ENCODE peak calls at places on chromosomes 7 and 10, in four cellular contexts. One of them, this sample, is unnamed.

GRCh38 chr7:80466638-80467037 is 45.2 kb downstream of the GNAT3 start:
- DNase-seq in tibial nerve: no peak
- DNase-seq in stomach: no peak
- DNase-seq in uterus: no peak
- DNase-seq in this sample: no peak

GRCh38 chr7:33243319-33243881 is 114.0 kb downstream of the BBS9 start:
- DNase-seq in uterus: no peak
- DNase-seq in tibial nerve: no peak
- DNase-seq in stomach: no peak
- DNase-seq in this sample: no peak

GRCh38 chr10:62492012-62492869 is 118.1 kb downstream of the ZNF365 start:
- DNase-seq in tibial nerve: no peak
- DNase-seq in uterus: no peak
- DNase-seq in stomach: no peak
- DNase-seq in this sample: no peak

GRCh38 chr10:60140681-60141632 is 234.6 kb upstream of the CCDC6 start:
- DNase-seq in stomach: no peak
- DNase-seq in tibial nerve: no peak
- DNase-seq in uterus: peak
- DNase-seq in this sample: peak

GRCh38 chr10:73887038-73888015 is 13.0 kb upstream of the CAMK2G start:
- DNase-seq in stomach: peak
- DNase-seq in tibial nerve: peak
- DNase-seq in uterus: peak
- DNase-seq in this sample: peak

GRCh38 chr7:76303829-76304505 is 1.5 kb downstream of the HSPB1 start:
- DNase-seq in tibial nerve: no peak
- DNase-seq in stomach: no peak
- DNase-seq in uterus: no peak
- DNase-seq in this sample: no peak

GRCh38 chr7:112782498-112782897 is 7.7 kb downstream of the TMEM168 start:
- DNase-seq in tibial nerve: no peak
- DNase-seq in uterus: no peak
- DNase-seq in stomach: no peak
- DNase-seq in this sample: no peak

GRCh38 chr10:3295501-3296005 is 123.0 kb upstream of the PITRM1 start:
- DNase-seq in stomach: no peak
- DNase-seq in uterus: no peak
- DNase-seq in tibial nerve: no peak
- DNase-seq in this sample: no peak

GRCh38 chr7:15600298-15600697 is 38.5 kb upstream of the AGMO start:
- DNase-seq in stomach: no peak
- DNase-seq in tibial nerve: no peak
- DNase-seq in uterus: no peak
- DNase-seq in this sample: no peak

GRCh38 chr10:84026821-84027257 is 112.5 kb upstream of the GHITM start:
- DNase-seq in tibial nerve: no peak
- DNase-seq in stomach: no peak
- DNase-seq in uterus: no peak
- DNase-seq in this sample: no peak

GRCh38 chr7:42566981-42567510 is 330.0 kb upstream of the GLI3 start:
- DNase-seq in tibial nerve: no peak
- DNase-seq in stomach: no peak
- DNase-seq in uterus: no peak
- DNase-seq in this sample: no peak

GRCh38 chr7:98641646-98642489 is 24.8 kb downstream of the NPTX2 start:
- DNase-seq in tibial nerve: no peak
- DNase-seq in uterus: no peak
- DNase-seq in stomach: no peak
- DNase-seq in this sample: no peak

GRCh38 chr10:51905050-51905449 is 205.7 kb upstream of the CSTF2T start:
- DNase-seq in tibial nerve: no peak
- DNase-seq in uterus: no peak
- DNase-seq in stomach: no peak
- DNase-seq in this sample: no peak

GRCh38 chr7:75732764-75733630 is 5.7 kb downstream of the HIP1 start:
- DNase-seq in uterus: peak
- DNase-seq in stomach: no peak
- DNase-seq in tibial nerve: no peak
- DNase-seq in this sample: no peak

GRCh38 chr10:85858776-85859515 is 507.6 kb downstream of the GRID1 start:
- DNase-seq in tibial nerve: no peak
- DNase-seq in stomach: no peak
- DNase-seq in uterus: no peak
- DNase-seq in this sample: no peak

GRCh38 chr7:45435846-45436245 is 138.3 kb upstream of the ADCY1 start:
- DNase-seq in tibial nerve: no peak
- DNase-seq in uterus: no peak
- DNase-seq in stomach: no peak
- DNase-seq in this sample: no peak

GRCh38 chr10:9305018-9305655 is 1250.6 kb downstream of the GATA3 start:
- DNase-seq in stomach: no peak
- DNase-seq in tibial nerve: no peak
- DNase-seq in uterus: no peak
- DNase-seq in this sample: no peak

GRCh38 chr7:92131093-92131492 is 3.2 kb downstream of the CYP51A1 start:
- DNase-seq in tibial nerve: no peak
- DNase-seq in stomach: no peak
- DNase-seq in uterus: no peak
- DNase-seq in this sample: no peak

GRCh38 chr7:92134271-92135099 is at the start of gene CYP51A1:
- DNase-seq in uterus: peak
- DNase-seq in stomach: peak
- DNase-seq in tibial nerve: peak
- DNase-seq in this sample: peak

GRCh38 chr7:92133133-92133736 is 1.0 kb downstream of the CYP51A1 start:
- DNase-seq in uterus: no peak
- DNase-seq in stomach: no peak
- DNase-seq in tibial nerve: no peak
- DNase-seq in this sample: no peak

GRCh38 chr7:92133737-92134270 is 473 bp downstream of the CYP51A1 start:
- DNase-seq in stomach: peak
- DNase-seq in uterus: peak
- DNase-seq in tibial nerve: peak
- DNase-seq in this sample: peak

DNA sequence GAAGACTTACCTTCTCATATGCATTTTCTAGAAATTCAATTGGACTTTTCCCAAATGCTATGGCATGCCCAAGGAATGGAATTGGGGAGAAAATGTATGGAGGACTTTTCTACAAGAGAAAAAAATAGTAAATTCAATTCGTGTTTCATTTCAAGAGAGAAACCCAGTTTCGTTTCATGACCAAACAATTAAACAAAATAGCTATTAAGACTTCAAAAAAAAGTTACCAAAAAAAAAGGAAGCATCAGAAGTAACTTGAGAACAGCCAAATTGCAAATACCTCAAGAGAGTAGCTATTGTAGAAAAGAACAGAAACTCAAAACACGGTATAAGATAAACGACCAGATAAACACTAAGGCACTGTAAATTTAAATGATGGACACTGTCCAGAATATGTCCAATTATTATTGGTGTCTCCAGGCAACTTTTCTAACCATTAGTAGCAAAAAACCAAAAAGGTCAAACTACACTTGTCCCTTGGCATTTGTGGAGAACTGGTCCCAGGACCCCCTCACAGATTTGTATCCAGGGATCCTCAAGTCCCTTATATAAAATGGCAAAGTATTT is 2.4 kb downstream of the CYP51A1 start:
- DNase-seq in stomach: no peak
- DNase-seq in tibial nerve: no peak
- DNase-seq in uterus: no peak
- DNase-seq in this sample: no peak
- TF ChIP-seq POLR2A in stomach: no peak
- TF ChIP-seq POLR2A in tibial nerve: no peak
- TF ChIP-seq POLR2A in uterus: no peak
- TF ChIP-seq POLR2A in this sample: no peak

DNA sequence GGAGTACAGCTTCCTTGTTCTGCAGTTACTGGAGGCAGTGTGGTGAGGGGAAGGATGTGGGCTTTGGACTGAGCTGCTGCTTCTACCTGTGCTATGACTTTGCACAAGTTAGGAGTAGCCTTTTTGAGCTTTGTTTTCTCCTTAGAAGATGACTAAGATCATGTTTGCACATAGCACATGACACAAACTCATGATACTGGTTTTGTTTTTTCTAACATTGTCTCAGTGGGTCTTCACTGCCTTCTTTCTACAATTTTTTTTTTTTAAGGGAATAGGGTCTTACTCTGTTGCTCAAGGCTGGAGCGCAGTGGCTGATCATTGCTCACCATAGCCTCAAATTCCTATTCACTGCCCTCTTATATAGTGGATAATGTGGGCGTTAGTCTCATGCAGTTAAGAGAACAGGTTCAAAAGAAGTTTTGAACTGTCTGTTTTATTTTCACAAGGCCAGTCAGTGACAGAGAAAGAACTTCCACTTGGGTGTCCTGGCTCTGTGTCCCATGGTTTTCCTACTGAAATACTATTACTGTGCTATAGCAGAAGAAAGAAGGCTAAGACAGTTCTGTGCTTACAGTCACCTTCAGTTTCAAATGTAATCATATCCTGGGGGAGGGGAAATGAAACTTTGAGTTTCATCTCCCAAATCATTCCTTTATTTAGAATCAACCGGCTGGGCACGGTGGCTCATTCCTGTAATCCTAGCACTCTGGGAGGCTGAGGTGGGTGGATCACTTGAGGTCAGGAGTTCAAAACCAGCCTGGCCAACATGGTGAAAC is 72.0 kb downstream of the KAT6B start:
- DNase-seq in tibial nerve: no peak
- DNase-seq in stomach: no peak
- DNase-seq in uterus: no peak
- DNase-seq in this sample: no peak
- H3K27ac ChIP-seq in tibial nerve: no peak
- H3K27ac ChIP-seq in stomach: peak
- H3K27ac ChIP-seq in uterus: peak
- H3K27ac ChIP-seq in this sample: peak

GRCh38 chr10:110226555-110226925 is 19.1 kb downstream of the MXI1 start:
- DNase-seq in uterus: peak
- DNase-seq in stomach: peak
- DNase-seq in tibial nerve: peak
- DNase-seq in this sample: peak

GRCh38 chr10:110225441-110225755 is 18.0 kb downstream of the MXI1 start:
- DNase-seq in stomach: no peak
- DNase-seq in uterus: no peak
- DNase-seq in tibial nerve: no peak
- DNase-seq in this sample: no peak

GRCh38 chr10:110225756-110226554 is 18.6 kb downstream of the MXI1 start:
- DNase-seq in uterus: peak
- DNase-seq in tibial nerve: peak
- DNase-seq in stomach: peak
- DNase-seq in this sample: peak

GRCh38 chr10:110228066-110228465 is 20.7 kb downstream of the MXI1 start:
- DNase-seq in tibial nerve: no peak
- DNase-seq in uterus: no peak
- DNase-seq in stomach: no peak
- DNase-seq in this sample: no peak

GRCh38 chr10:110226926-110227641 is 19.7 kb downstream of the MXI1 start:
- DNase-seq in uterus: peak
- DNase-seq in stomach: peak
- DNase-seq in tibial nerve: peak
- DNase-seq in this sample: peak
- TF ChIP-seq POLR2A in uterus: no peak
- TF ChIP-seq POLR2A in stomach: no peak
- TF ChIP-seq POLR2A in tibial nerve: no peak
- TF ChIP-seq POLR2A in this sample: no peak

GRCh38 chr10:865924-866576 is 65.5 kb downstream of the LARP4B start:
- DNase-seq in tibial nerve: no peak
- DNase-seq in stomach: no peak
- DNase-seq in uterus: no peak
- DNase-seq in this sample: no peak
- H3K27ac ChIP-seq in tibial nerve: no peak
- H3K27ac ChIP-seq in stomach: no peak
- H3K27ac ChIP-seq in uterus: no peak
- H3K27ac ChIP-seq in this sample: no peak

GRCh38 chr7:130388671-130389070 is 8.4 kb downstream of the CPA1 start:
- DNase-seq in stomach: no peak
- DNase-seq in tibial nerve: no peak
- DNase-seq in uterus: no peak
- DNase-seq in this sample: no peak
- TF ChIP-seq POLR2A in stomach: no peak
- TF ChIP-seq POLR2A in tibial nerve: no peak
- TF ChIP-seq POLR2A in uterus: no peak
- TF ChIP-seq POLR2A in this sample: no peak

GRCh38 chr7:25456467-25457171 is 228.3 kb upstream of the NPVF start:
- DNase-seq in tibial nerve: peak
- DNase-seq in uterus: peak
- DNase-seq in stomach: peak
- DNase-seq in this sample: peak
- H3K27ac ChIP-seq in tibial nerve: peak
- H3K27ac ChIP-seq in uterus: peak
- H3K27ac ChIP-seq in stomach: peak
- H3K27ac ChIP-seq in this sample: peak

DNA sequence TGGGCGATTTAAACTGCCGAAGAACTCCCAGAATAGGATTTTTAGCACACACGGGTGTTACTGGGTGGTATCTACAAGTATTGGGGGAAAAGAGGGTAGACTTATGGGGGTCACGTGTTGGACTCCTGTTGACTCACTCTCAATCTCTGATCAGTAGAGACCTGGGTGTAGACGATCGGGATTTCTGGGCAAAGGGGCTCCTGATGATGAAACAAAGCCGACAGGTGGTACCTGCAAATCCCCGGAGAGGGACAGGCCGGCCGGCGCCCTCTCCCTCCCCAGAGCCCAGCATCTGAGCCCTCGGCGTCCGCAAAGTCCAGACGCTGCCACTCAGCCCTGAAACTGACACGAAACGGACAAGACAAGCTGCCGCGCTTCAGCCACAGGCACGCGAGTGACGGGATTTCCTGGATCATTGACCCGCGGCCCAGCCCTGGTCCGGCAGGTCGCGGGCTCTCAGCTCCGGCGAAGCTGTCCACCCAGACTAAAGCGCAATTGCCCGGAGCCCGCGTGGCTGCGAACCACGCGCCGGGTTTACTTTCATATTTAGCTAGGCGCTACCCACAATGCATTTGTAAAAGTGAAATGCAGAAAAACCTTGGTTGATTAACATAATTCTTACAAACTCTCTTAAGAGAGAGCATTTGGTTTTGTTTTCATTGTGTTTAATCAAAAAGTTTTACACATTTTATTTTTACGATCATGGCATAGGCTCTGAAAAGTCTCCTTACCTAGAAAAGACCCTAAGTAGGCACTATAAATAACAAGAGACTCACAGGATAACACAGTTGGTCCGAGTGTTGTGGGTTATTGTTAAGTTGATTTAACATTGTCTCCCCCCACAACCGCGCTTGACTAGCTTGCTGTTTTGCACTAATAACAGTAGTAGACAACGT is 56.9 kb upstream of the EZH2 start:
- DNase-seq in stomach: peak
- DNase-seq in tibial nerve: peak
- DNase-seq in uterus: peak
- DNase-seq in this sample: peak
- TF ChIP-seq POLR2A in stomach: no peak
- TF ChIP-seq POLR2A in tibial nerve: no peak
- TF ChIP-seq POLR2A in uterus: no peak
- TF ChIP-seq POLR2A in this sample: no peak

DNA sequence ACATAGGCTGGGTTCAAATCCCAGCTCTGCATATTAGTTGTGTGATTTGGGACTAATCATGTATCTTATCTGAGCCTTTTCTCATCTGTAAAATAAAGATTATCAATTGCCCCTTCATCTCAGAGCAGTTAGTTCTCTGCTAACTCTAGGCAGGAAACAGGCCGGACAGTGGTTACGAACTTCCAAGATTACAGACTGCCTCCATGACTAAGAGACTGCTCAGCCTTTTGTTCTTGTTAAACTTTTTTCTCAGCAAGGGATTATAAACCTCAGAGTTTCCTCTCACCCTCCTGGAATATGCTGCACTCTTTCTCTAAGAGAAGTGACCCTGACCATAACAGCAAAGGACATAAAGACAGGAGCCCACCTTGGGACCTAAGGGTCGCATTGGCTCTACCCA is 52.5 kb upstream of the NFKB2 start:
- DNase-seq in tibial nerve: no peak
- DNase-seq in uterus: no peak
- DNase-seq in stomach: no peak
- DNase-seq in this sample: no peak
- H3K27ac ChIP-seq in tibial nerve: no peak
- H3K27ac ChIP-seq in uterus: no peak
- H3K27ac ChIP-seq in stomach: no peak
- H3K27ac ChIP-seq in this sample: no peak

This sample was measured in testis.